ENCODE peak calls at places on chromosomes 4 and X, in eight cellular contexts. C, K, Z, B, H, N, J and T are unnamed samples.

GRCh38 chrX:110563276-110563675 is 204.6 kb downstream of the RTL9 start:
- DNase-seq in C (no peak), K (no peak), Z (peak), B (no peak), H (no peak), N (no peak), J (peak), T (no peak)

GRCh38 chr4:8200302-8200975 is 1.3 kb downstream of the SH3TC1 start:
- DNase-seq in C (no peak), K (no peak), Z (no peak), B (peak), H (no peak), N (no peak), J (no peak), T (peak)

GRCh38 chr4:4480685-4481393 is 61.0 kb downstream of the STX18 start:
- DNase-seq in C (no peak), K (no peak), Z (no peak), B (no peak), H (no peak), N (no peak), J (no peak), T (peak)

GRCh38 chr4:185343726-185344581 is 51.8 kb downstream of the LRP2BP start:
- DNase-seq in C (no peak), K (no peak), Z (peak), B (peak), H (no peak), N (no peak), J (no peak), T (peak)

GRCh38 chr4:93828332-93828829 is at the start of gene ATOH1:
- DNase-seq in C (peak), K (no peak), Z (no peak), B (peak), H (peak), N (no peak), J (no peak), T (no peak)

GRCh38 chr4:124334119-124334518 is 378.4 kb downstream of the ANKRD50 start:
- DNase-seq in C (no peak), K (peak), Z (peak), B (peak), H (peak), N (peak), J (peak), T (peak)

GRCh38 chrX:46649421-46650260 is 76.1 kb downstream of the CHST7 start:
- DNase-seq in C (peak), K (peak), Z (no peak), B (no peak), H (no peak), N (no peak), J (no peak), T (peak)

GRCh38 chrX:94365736-94366135 is 691.7 kb downstream of the FAM133A start:
- DNase-seq in C (no peak), K (no peak), Z (no peak), B (no peak), H (no peak), N (no peak), J (no peak), T (no peak)

GRCh38 chrX:103418811-103419210 is 42.5 kb downstream of the BEX3 start:
- DNase-seq in C (no peak), K (no peak), Z (no peak), B (no peak), H (no peak), N (peak), J (no peak), T (no peak)

GRCh38 chr4:151674804-151675290 is 86.0 kb downstream of the GATB start:
- DNase-seq in C (peak), K (no peak), Z (peak), B (peak), H (no peak), N (no peak), J (no peak), T (peak)

GRCh38 chr4:7547368-7548040 is 112.8 kb upstream of the PSAPL1 start:
- DNase-seq in C (no peak), K (no peak), Z (no peak), B (peak), H (no peak), N (no peak), J (peak), T (no peak)

GRCh38 chr4:15873117-15873516 is 65.4 kb downstream of the FGFBP1 start:
- DNase-seq in C (no peak), K (no peak), Z (no peak), B (no peak), H (no peak), N (no peak), J (no peak), T (no peak)

GRCh38 chr4:60682901-60683300 is 517.2 kb upstream of the ADGRL3 start:
- DNase-seq in C (no peak), K (no peak), Z (peak), B (no peak), H (no peak), N (no peak), J (peak), T (no peak)

GRCh38 chr4:162101337-162101736 is 62.5 kb downstream of the FSTL5 start:
- DNase-seq in C (no peak), K (no peak), Z (no peak), B (no peak), H (no peak), N (no peak), J (no peak), T (no peak)

GRCh38 chrX:292900-293897 is 12.0 kb downstream of the PLCXD1 start:
- DNase-seq in C (no peak), K (no peak), Z (no peak), B (no peak), H (no peak), N (no peak), J (no peak), T (no peak)

GRCh38 chr4:23818097-23818648 is 71.7 kb downstream of the PPARGC1A start:
- DNase-seq in C (no peak), K (no peak), Z (no peak), B (no peak), H (no peak), N (no peak), J (no peak), T (no peak)

GRCh38 chr4:161364681-161365080 is 799.1 kb downstream of the FSTL5 start:
- DNase-seq in C (no peak), K (no peak), Z (no peak), B (no peak), H (no peak), N (no peak), J (no peak), T (no peak)

GRCh38 chr4:83438719-83439118 is 16.9 kb downstream of the HELQ start:
- DNase-seq in C (no peak), K (no peak), Z (no peak), B (peak), H (no peak), N (no peak), J (peak), T (no peak)

GRCh38 chr4:139144161-139144859 is 32.7 kb downstream of the ELF2 start:
- DNase-seq in C (peak), K (peak), Z (peak), B (peak), H (no peak), N (no peak), J (peak), T (no peak)

GRCh38 chrX:97639526-97639925 is 755.8 kb downstream of the RPA4 start:
- DNase-seq in C (peak), K (peak), Z (no peak), B (no peak), H (peak), N (peak), J (no peak), T (no peak)

GRCh38 chr4:16329132-16329796 is 103.0 kb upstream of the TAPT1 start:
- DNase-seq in C (no peak), K (no peak), Z (peak), B (no peak), H (no peak), N (no peak), J (no peak), T (no peak)

GRCh38 chrX:16869393-16870094 is 618 bp downstream of the RBBP7 start:
- DNase-seq in C (peak), K (peak), Z (no peak), B (peak), H (peak), N (peak), J (peak), T (peak)
- H2AFZ ChIP-seq in C (no peak), K (peak), Z (no peak), B (peak), H (peak), N (no peak), J (peak), T (peak)

DNA sequence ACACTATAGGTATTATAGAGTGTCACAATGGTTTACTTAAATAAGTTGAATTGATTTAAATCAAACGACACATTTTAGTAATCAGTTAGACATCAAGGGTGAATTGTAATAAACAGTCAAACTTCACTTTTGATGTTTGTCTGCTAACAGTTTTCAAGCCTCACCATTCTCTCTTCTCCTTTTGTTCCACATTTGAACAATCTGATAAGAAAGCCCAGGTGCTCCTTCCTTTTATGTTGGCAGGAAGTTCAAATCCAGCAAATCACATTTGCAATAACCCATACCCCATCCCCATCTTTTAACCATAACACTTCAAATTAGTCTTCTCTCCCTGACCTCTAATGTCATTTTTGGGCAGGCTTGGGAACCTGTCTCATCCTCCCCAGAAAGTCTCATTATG is 63.4 kb upstream of the GC start:
- DNase-seq in C (no peak), K (no peak), Z (no peak), B (no peak), H (no peak), N (no peak), J (no peak), T (no peak)
- H2AFZ ChIP-seq in C (no peak), K (no peak), Z (no peak), B (no peak), H (no peak), N (no peak), J (no peak), T (no peak)

GRCh38 chrX:30913556-30913955 is 24.5 kb upstream of the TAB3 start:
- DNase-seq in C (no peak), K (no peak), Z (no peak), B (no peak), H (no peak), N (no peak), J (no peak), T (no peak)

GRCh38 chrX:30904632-30905031 is 15.6 kb upstream of the TAB3 start:
- DNase-seq in C (no peak), K (no peak), Z (no peak), B (peak), H (no peak), N (no peak), J (no peak), T (no peak)

GRCh38 chrX:30906726-30907125 is 17.7 kb upstream of the TAB3 start:
- DNase-seq in C (no peak), K (no peak), Z (peak), B (peak), H (no peak), N (no peak), J (peak), T (no peak)

GRCh38 chrX:30905325-30905724 is 16.3 kb upstream of the TAB3 start:
- DNase-seq in C (no peak), K (no peak), Z (no peak), B (no peak), H (no peak), N (no peak), J (no peak), T (no peak)

GRCh38 chrX:30910124-30910860 is 21.2 kb upstream of the TAB3 start:
- DNase-seq in C (no peak), K (no peak), Z (peak), B (no peak), H (no peak), N (no peak), J (no peak), T (no peak)
- H2AFZ ChIP-seq in C (no peak), K (no peak), Z (peak), B (no peak), H (peak), N (no peak), J (no peak), T (no peak)

GRCh38 chrX:53438174-53438831 is 4.1 kb upstream of the HSD17B10 start:
- DNase-seq in C (no peak), K (no peak), Z (no peak), B (no peak), H (no peak), N (no peak), J (no peak), T (no peak)

GRCh38 chrX:53440101-53440500 is 5.9 kb upstream of the HSD17B10 start:
- DNase-seq in C (no peak), K (no peak), Z (no peak), B (peak), H (no peak), N (no peak), J (peak), T (no peak)

GRCh38 chrX:53435997-53436396 is 1.8 kb upstream of the HSD17B10 start:
- DNase-seq in C (peak), K (peak), Z (peak), B (peak), H (no peak), N (peak), J (peak), T (peak)

GRCh38 chrX:53438832-53439230 is 4.7 kb upstream of the HSD17B10 start:
- DNase-seq in C (no peak), K (no peak), Z (no peak), B (no peak), H (no peak), N (no peak), J (no peak), T (no peak)

GRCh38 chrX:53437211-53437610 is 3.0 kb upstream of the HSD17B10 start:
- DNase-seq in C (no peak), K (no peak), Z (no peak), B (no peak), H (no peak), N (no peak), J (no peak), T (no peak)
- H2AFZ ChIP-seq in C (no peak), K (no peak), Z (no peak), B (no peak), H (no peak), N (no peak), J (no peak), T (no peak)

DNA sequence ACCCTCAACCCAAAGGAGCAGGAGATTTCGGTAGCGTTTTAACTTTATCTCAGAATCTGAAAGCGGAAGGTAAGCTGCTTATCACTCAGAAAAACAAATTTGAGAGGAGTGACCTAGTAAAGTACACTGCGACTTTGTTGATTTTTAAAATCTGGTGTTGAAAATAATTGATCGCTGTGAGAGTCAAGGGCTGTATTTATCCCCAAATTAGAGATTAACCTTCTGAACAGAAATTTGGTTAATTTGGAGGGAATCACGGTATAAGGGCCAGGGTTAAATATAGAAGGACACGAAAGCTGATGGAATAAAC is 212 bp downstream of the CLCN4 start:
- DNase-seq in C (no peak), K (no peak), Z (no peak), B (no peak), H (no peak), N (no peak), J (peak), T (no peak)
- H2AFZ ChIP-seq in C (no peak), K (no peak), Z (peak), B (peak), H (peak), N (no peak), J (peak), T (peak)

GRCh38 chr4:176525576-176525975 is 205.8 kb downstream of the SPCS3 start:
- DNase-seq in C (no peak), K (no peak), Z (no peak), B (no peak), H (no peak), N (no peak), J (no peak), T (no peak)
- H2AFZ ChIP-seq in C (no peak), K (no peak), Z (no peak), B (no peak), H (peak), N (no peak), J (peak), T (no peak)

GRCh38 chr4:128735714-128736113 is 73.8 kb upstream of the JADE1 start:
- DNase-seq in C (no peak), K (no peak), Z (no peak), B (no peak), H (no peak), N (no peak), J (no peak), T (no peak)

GRCh38 chr4:128737098-128737513 is 72.4 kb upstream of the JADE1 start:
- DNase-seq in C (peak), K (no peak), Z (no peak), B (no peak), H (no peak), N (no peak), J (no peak), T (no peak)
- H2AFZ ChIP-seq in C (peak), K (peak), Z (no peak), B (no peak), H (peak), N (peak), J (no peak), T (peak)

GRCh38 chrX:150310417-150310816 is 52.7 kb upstream of the MAMLD1 start:
- DNase-seq in C (no peak), K (no peak), Z (no peak), B (no peak), H (no peak), N (no peak), J (no peak), T (no peak)
- H2AFZ ChIP-seq in C (no peak), K (no peak), Z (no peak), B (no peak), H (no peak), N (no peak), J (no peak), T (no peak)

DNA sequence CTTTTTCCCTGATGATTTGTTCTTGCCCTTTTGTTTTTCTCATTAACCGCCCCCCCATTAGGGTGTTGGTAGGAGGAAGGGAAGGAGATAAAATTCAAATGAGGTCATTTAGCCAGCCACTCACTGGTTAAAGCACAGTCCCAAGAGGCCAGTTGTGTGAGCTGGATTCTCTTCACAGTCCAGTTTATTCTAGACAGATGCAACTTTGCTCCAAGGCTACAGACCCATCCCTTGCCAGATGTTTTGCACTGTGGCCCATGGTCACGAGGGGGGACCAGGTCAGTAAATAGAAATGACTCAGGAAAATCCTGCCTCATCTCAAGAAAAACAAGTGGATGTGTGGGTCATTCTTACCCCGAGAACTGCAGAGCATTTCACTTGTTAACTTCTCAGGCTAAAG is 20.5 kb upstream of the VEGFD start:
- DNase-seq in C (no peak), K (no peak), Z (no peak), B (no peak), H (no peak), N (no peak), J (no peak), T (peak)
- H2AFZ ChIP-seq in C (no peak), K (no peak), Z (no peak), B (no peak), H (no peak), N (no peak), J (no peak), T (no peak)